ENCODE peak calls at places on chromosomes 1 and 21, in seven cellular contexts. One of them, this sample, is unnamed.

GRCh38 chr1:212402876-212403275 is 11.8 kb downstream of the PACC1 start:
- DNase-seq in sigmoid colon: no peak
- DNase-seq in right atrium auricular region: no peak
- DNase-seq in prostate gland: no peak
- DNase-seq in mucosa of descending colon: no peak
- DNase-seq in GM23338: no peak
- DNase-seq in stomach: no peak
- DNase-seq in this sample: no peak

GRCh38 chr1:50970927-50971582 is 1.0 kb downstream of the CDKN2C start:
- DNase-seq in sigmoid colon: no peak
- DNase-seq in right atrium auricular region: no peak
- DNase-seq in prostate gland: no peak
- DNase-seq in mucosa of descending colon: no peak
- DNase-seq in GM23338: no peak
- DNase-seq in stomach: no peak
- DNase-seq in this sample: no peak

GRCh38 chr21:25449950-25450349 is 157.3 kb downstream of the MRPL39 start:
- DNase-seq in sigmoid colon: no peak
- DNase-seq in right atrium auricular region: no peak
- DNase-seq in prostate gland: no peak
- DNase-seq in mucosa of descending colon: no peak
- DNase-seq in GM23338: no peak
- DNase-seq in stomach: no peak
- DNase-seq in this sample: no peak

GRCh38 chr1:150543500-150544143 is 5.6 kb upstream of the ADAMTSL4 start:
- DNase-seq in sigmoid colon: no peak
- DNase-seq in right atrium auricular region: peak
- DNase-seq in prostate gland: no peak
- DNase-seq in mucosa of descending colon: no peak
- DNase-seq in GM23338: no peak
- DNase-seq in stomach: no peak
- DNase-seq in this sample: no peak

GRCh38 chr1:230901711-230902110 is 33.4 kb upstream of the C1orf198 start:
- DNase-seq in sigmoid colon: no peak
- DNase-seq in right atrium auricular region: no peak
- DNase-seq in prostate gland: no peak
- DNase-seq in mucosa of descending colon: no peak
- DNase-seq in GM23338: no peak
- DNase-seq in stomach: no peak
- DNase-seq in this sample: no peak

GRCh38 chr1:61375082-61375880 is 292.9 kb downstream of the NFIA start:
- DNase-seq in sigmoid colon: no peak
- DNase-seq in right atrium auricular region: no peak
- DNase-seq in prostate gland: no peak
- DNase-seq in mucosa of descending colon: no peak
- DNase-seq in GM23338: no peak
- DNase-seq in stomach: no peak
- DNase-seq in this sample: no peak

GRCh38 chr1:107153033-107153432 is 12.2 kb downstream of the NTNG1 start:
- DNase-seq in sigmoid colon: no peak
- DNase-seq in right atrium auricular region: no peak
- DNase-seq in prostate gland: no peak
- DNase-seq in mucosa of descending colon: no peak
- DNase-seq in GM23338: peak
- DNase-seq in stomach: no peak
- DNase-seq in this sample: peak

GRCh38 chr1:209884665-209885117 is 53.3 kb upstream of the SYT14 start:
- DNase-seq in sigmoid colon: peak
- DNase-seq in right atrium auricular region: peak
- DNase-seq in prostate gland: no peak
- DNase-seq in mucosa of descending colon: no peak
- DNase-seq in GM23338: no peak
- DNase-seq in stomach: peak
- DNase-seq in this sample: no peak

GRCh38 chr1:21663951-21664805 is 5.0 kb downstream of the RAP1GAP start:
- DNase-seq in sigmoid colon: peak
- DNase-seq in right atrium auricular region: no peak
- DNase-seq in prostate gland: no peak
- DNase-seq in mucosa of descending colon: peak
- DNase-seq in GM23338: peak
- DNase-seq in stomach: peak
- DNase-seq in this sample: no peak

GRCh38 chr1:220894924-220895256 is 15.6 kb downstream of the HLX start:
- DNase-seq in sigmoid colon: no peak
- DNase-seq in right atrium auricular region: no peak
- DNase-seq in prostate gland: no peak
- DNase-seq in mucosa of descending colon: no peak
- DNase-seq in GM23338: no peak
- DNase-seq in stomach: no peak
- DNase-seq in this sample: no peak

GRCh38 chr21:43299441-43300277 is 127.3 kb downstream of the SIK1 start:
- DNase-seq in sigmoid colon: no peak
- DNase-seq in right atrium auricular region: peak
- DNase-seq in prostate gland: no peak
- DNase-seq in mucosa of descending colon: no peak
- DNase-seq in GM23338: no peak
- DNase-seq in stomach: no peak
- DNase-seq in this sample: no peak

GRCh38 chr21:37868446-37868845 is 47.8 kb downstream of the KCNJ6 start:
- DNase-seq in sigmoid colon: no peak
- DNase-seq in right atrium auricular region: no peak
- DNase-seq in prostate gland: no peak
- DNase-seq in mucosa of descending colon: no peak
- DNase-seq in GM23338: no peak
- DNase-seq in stomach: no peak
- DNase-seq in this sample: no peak

GRCh38 chr1:96234299-96234698 is 487.3 kb upstream of the PTBP2 start:
- DNase-seq in sigmoid colon: peak
- DNase-seq in right atrium auricular region: peak
- DNase-seq in prostate gland: no peak
- DNase-seq in mucosa of descending colon: no peak
- DNase-seq in GM23338: no peak
- DNase-seq in stomach: peak
- DNase-seq in this sample: no peak

GRCh38 chr1:171486048-171486519 is 754 bp downstream of the PRRC2C start:
- DNase-seq in sigmoid colon: peak
- DNase-seq in right atrium auricular region: no peak
- DNase-seq in prostate gland: peak
- DNase-seq in mucosa of descending colon: peak
- DNase-seq in GM23338: peak
- DNase-seq in stomach: peak
- DNase-seq in this sample: no peak

DNA sequence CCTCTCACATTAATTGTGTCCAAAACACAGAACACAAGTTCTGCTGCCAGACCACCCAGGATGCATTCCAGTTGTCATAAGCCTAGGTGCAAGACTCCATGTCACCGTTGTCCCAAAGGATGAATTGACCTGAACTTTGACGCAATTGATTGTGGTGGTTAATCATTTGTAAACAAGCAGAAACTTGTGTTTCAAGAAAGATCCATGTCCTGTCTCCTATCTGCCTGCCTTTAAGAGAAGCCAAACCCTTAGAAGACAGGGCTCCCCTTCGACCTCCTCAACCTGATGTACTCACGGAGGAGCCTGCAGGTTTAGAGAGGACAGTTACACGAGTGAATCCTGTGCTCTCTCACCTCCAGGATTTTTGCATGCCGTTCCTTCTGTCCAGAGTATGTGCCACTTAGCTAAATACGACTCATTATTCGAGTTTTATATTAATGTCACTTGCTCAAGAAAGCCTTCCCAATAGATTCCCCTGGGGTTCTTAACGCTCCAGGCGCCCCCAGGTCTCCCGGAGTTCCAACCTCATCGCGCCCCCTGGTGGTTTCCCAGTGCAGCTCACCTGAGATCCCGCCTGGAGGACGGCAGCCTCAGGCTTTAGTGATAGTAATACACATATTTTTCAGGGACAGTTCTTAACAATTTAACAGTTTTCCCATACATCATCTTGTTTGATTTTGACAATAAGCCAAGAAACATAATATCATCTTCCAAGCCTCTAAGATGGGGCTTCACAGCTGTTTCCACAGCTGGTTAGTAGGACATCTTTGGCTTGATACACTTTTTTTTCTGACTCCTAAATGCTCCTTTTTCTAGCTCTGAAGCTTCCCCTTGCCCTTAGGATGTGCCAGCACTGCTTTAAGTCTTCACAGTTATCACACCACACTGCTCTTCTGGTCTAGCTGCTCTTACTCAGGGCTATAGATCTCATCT is 2.4 kb upstream of the C8B start:
- DNase-seq in sigmoid colon: no peak
- DNase-seq in right atrium auricular region: no peak
- DNase-seq in prostate gland: no peak
- DNase-seq in mucosa of descending colon: peak
- DNase-seq in GM23338: peak
- DNase-seq in stomach: peak
- DNase-seq in this sample: no peak
- TF ChIP-seq CTCF in sigmoid colon: no peak
- TF ChIP-seq CTCF in right atrium auricular region: peak
- TF ChIP-seq CTCF in prostate gland: peak
- TF ChIP-seq CTCF in mucosa of descending colon: no peak
- TF ChIP-seq CTCF in GM23338: peak
- TF ChIP-seq CTCF in stomach: peak
- TF ChIP-seq CTCF in this sample: peak

GRCh38 chr1:180952657-180953013 is 39.9 kb downstream of the KIAA1614 start:
- DNase-seq in sigmoid colon: peak
- DNase-seq in right atrium auricular region: no peak
- DNase-seq in prostate gland: no peak
- DNase-seq in mucosa of descending colon: no peak
- DNase-seq in GM23338: no peak
- DNase-seq in stomach: no peak
- DNase-seq in this sample: no peak

GRCh38 chr1:180953291-180953747 is 40.6 kb downstream of the KIAA1614 start:
- DNase-seq in sigmoid colon: peak
- DNase-seq in right atrium auricular region: no peak
- DNase-seq in prostate gland: peak
- DNase-seq in mucosa of descending colon: peak
- DNase-seq in GM23338: peak
- DNase-seq in stomach: peak
- DNase-seq in this sample: peak

GRCh38 chr1:180951881-180952656 is 39.4 kb downstream of the KIAA1614 start:
- DNase-seq in sigmoid colon: peak
- DNase-seq in right atrium auricular region: no peak
- DNase-seq in prostate gland: no peak
- DNase-seq in mucosa of descending colon: no peak
- DNase-seq in GM23338: no peak
- DNase-seq in stomach: no peak
- DNase-seq in this sample: no peak

GRCh38 chr1:180954766-180955165 is 42.1 kb downstream of the KIAA1614 start:
- DNase-seq in sigmoid colon: peak
- DNase-seq in right atrium auricular region: no peak
- DNase-seq in prostate gland: no peak
- DNase-seq in mucosa of descending colon: no peak
- DNase-seq in GM23338: no peak
- DNase-seq in stomach: no peak
- DNase-seq in this sample: no peak

GRCh38 chr1:180953791-180954721 is 41.4 kb downstream of the KIAA1614 start:
- DNase-seq in sigmoid colon: peak
- DNase-seq in right atrium auricular region: peak
- DNase-seq in prostate gland: peak
- DNase-seq in mucosa of descending colon: peak
- DNase-seq in GM23338: peak
- DNase-seq in stomach: peak
- DNase-seq in this sample: no peak
- H3K4me3 ChIP-seq in sigmoid colon: peak
- H3K4me3 ChIP-seq in right atrium auricular region: peak
- H3K4me3 ChIP-seq in prostate gland: peak
- H3K4me3 ChIP-seq in mucosa of descending colon: peak
- H3K4me3 ChIP-seq in GM23338: peak
- H3K4me3 ChIP-seq in stomach: peak
- H3K4me3 ChIP-seq in this sample: peak

GRCh38 chr1:44606701-44607281 is 67.5 kb downstream of the TMEM53 start:
- DNase-seq in sigmoid colon: no peak
- DNase-seq in right atrium auricular region: no peak
- DNase-seq in prostate gland: no peak
- DNase-seq in mucosa of descending colon: no peak
- DNase-seq in GM23338: no peak
- DNase-seq in stomach: no peak
- DNase-seq in this sample: no peak

GRCh38 chr1:44609768-44610526 is 64.3 kb downstream of the TMEM53 start:
- DNase-seq in sigmoid colon: no peak
- DNase-seq in right atrium auricular region: no peak
- DNase-seq in prostate gland: no peak
- DNase-seq in mucosa of descending colon: no peak
- DNase-seq in GM23338: peak
- DNase-seq in stomach: no peak
- DNase-seq in this sample: no peak

GRCh38 chr1:44605904-44606615 is 68.2 kb downstream of the TMEM53 start:
- DNase-seq in sigmoid colon: no peak
- DNase-seq in right atrium auricular region: no peak
- DNase-seq in prostate gland: no peak
- DNase-seq in mucosa of descending colon: no peak
- DNase-seq in GM23338: no peak
- DNase-seq in stomach: no peak
- DNase-seq in this sample: no peak

GRCh38 chr1:44609412-44609767 is 64.9 kb downstream of the TMEM53 start:
- DNase-seq in sigmoid colon: peak
- DNase-seq in right atrium auricular region: peak
- DNase-seq in prostate gland: peak
- DNase-seq in mucosa of descending colon: peak
- DNase-seq in GM23338: peak
- DNase-seq in stomach: peak
- DNase-seq in this sample: no peak

GRCh38 chr1:44608141-44608540 is 66.1 kb downstream of the TMEM53 start:
- DNase-seq in sigmoid colon: no peak
- DNase-seq in right atrium auricular region: no peak
- DNase-seq in prostate gland: no peak
- DNase-seq in mucosa of descending colon: no peak
- DNase-seq in GM23338: peak
- DNase-seq in stomach: no peak
- DNase-seq in this sample: no peak
- TF ChIP-seq CTCF in sigmoid colon: no peak
- TF ChIP-seq CTCF in right atrium auricular region: no peak
- TF ChIP-seq CTCF in prostate gland: no peak
- TF ChIP-seq CTCF in mucosa of descending colon: no peak
- TF ChIP-seq CTCF in GM23338: peak
- TF ChIP-seq CTCF in stomach: no peak
- TF ChIP-seq CTCF in this sample: no peak

DNA sequence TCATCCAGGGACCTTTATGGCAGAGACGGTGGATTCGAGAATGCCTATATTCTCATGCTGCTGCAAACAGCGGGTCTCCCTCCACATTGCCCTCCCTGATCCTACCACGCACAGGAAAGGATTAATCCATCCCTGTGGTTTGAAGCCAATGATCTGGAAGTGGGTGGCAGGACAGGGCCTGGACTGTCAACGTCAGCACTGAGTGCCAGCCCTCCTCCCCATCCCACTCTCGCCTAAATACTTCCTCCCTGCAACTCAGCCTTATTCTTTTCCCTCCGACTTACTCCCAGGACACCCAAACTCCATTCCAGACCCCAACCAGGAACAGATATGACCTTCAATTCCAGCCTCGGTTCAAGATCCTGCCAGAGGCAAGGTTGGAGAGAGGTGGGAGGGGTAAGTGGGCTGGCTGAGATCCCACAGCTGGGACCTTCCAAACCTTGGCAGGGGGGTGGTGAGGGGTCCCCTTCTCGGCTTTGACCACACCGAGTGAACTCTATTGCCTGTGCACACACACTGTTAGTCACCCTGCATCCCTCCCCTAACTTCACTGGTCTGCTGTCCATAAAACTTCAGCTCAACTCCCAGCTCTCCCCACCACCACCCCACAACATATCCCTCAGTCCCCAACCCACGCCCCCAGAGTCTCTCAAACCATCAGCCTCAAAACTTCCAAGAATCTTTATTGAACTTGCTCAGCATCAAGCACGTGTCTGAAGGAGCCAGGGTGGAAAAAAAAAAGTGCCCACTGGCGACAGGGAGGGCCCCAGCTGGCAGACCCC is 2.4 kb upstream of the S100A5 start:
- DNase-seq in sigmoid colon: no peak
- DNase-seq in right atrium auricular region: no peak
- DNase-seq in prostate gland: no peak
- DNase-seq in mucosa of descending colon: peak
- DNase-seq in GM23338: no peak
- DNase-seq in stomach: no peak
- DNase-seq in this sample: no peak
- H3K4me3 ChIP-seq in sigmoid colon: no peak
- H3K4me3 ChIP-seq in right atrium auricular region: no peak
- H3K4me3 ChIP-seq in prostate gland: no peak
- H3K4me3 ChIP-seq in mucosa of descending colon: no peak
- H3K4me3 ChIP-seq in GM23338: no peak
- H3K4me3 ChIP-seq in stomach: peak
- H3K4me3 ChIP-seq in this sample: no peak

This sample was measured in LNCaP clone FGC.